ENCODE peak calls at places on chromosomes 3 and 15, in four cellular contexts. W, F, Y and M are unnamed samples.

GRCh38 chr3:184349563-184350470 is 11.6 kb downstream of the CLCN2 start:
- DNase-seq in W (no peak), F (no peak), Y (no peak), M (no peak)

GRCh38 chr15:67120839-67121540 is 55.6 kb downstream of the SMAD3 start:
- DNase-seq in W (peak; percentile 31), F (peak; percentile 57), Y (no peak), M (peak; percentile 74)

GRCh38 chr15:52289629-52290081 is 5.9 kb downstream of the MYO5C start:
- DNase-seq in W (peak; percentile 25), F (no peak), Y (peak; percentile 44), M (no peak)

GRCh38 chr15:33309602-33310276 is 1.0 kb upstream of the RYR3 start:
- DNase-seq in W (peak; percentile 51), F (no peak), Y (peak; percentile 49), M (peak; percentile 28)

GRCh38 chr3:54122046-54122801 is at the start of gene CACNA2D3:
- DNase-seq in W (peak; percentile 54), F (no peak), Y (peak; percentile 73), M (peak; percentile 74)

GRCh38 chr3:149340310-149340933 is 7.0 kb upstream of the TM4SF18 start:
- DNase-seq in W (no peak), F (no peak), Y (no peak), M (no peak)

GRCh38 chr3:55893045-55893664 is 406.0 kb upstream of the WNT5A start:
- DNase-seq in W (no peak), F (no peak), Y (no peak), M (no peak)

GRCh38 chr15:51227967-51228783 is 110.2 kb downstream of the CYP19A1 start:
- DNase-seq in W (no peak), F (peak; percentile 86), Y (no peak), M (no peak)

GRCh38 chr3:150736316-150736719 is 26.7 kb downstream of the SIAH2 start:
- DNase-seq in W (peak; percentile 18), F (no peak), Y (no peak), M (no peak)

GRCh38 chr3:192422998-192423349 is 304.4 kb downstream of the FGF12 start:
- DNase-seq in W (no peak), F (no peak), Y (no peak), M (no peak)

GRCh38 chr15:91844928-91845327 is 8.6 kb upstream of the SLCO3A1 start:
- DNase-seq in W (no peak), F (no peak), Y (no peak), M (no peak)

GRCh38 chr15:87589134-87589533 is 667.4 kb downstream of the NTRK3 start:
- DNase-seq in W (no peak), F (no peak), Y (no peak), M (no peak)

GRCh38 chr3:174529298-174529697 is 329.8 kb upstream of the NAALADL2 start:
- DNase-seq in W (peak; percentile 12), F (no peak), Y (no peak), M (no peak)

GRCh38 chr3:112815981-112816380 is 30.7 kb downstream of the CD200R1L start:
- DNase-seq in W (no peak), F (no peak), Y (no peak), M (no peak)

GRCh38 chr15:89851665-89852341 is 37.2 kb upstream of the ANPEP start:
- DNase-seq in W (no peak), F (no peak), Y (no peak), M (no peak)

GRCh38 chr15:67189326-67190051 is 65.0 kb downstream of the AAGAB start:
- DNase-seq in W (no peak), F (no peak), Y (peak; percentile 37), M (no peak)

GRCh38 chr3:69784854-69785523 is 45.7 kb downstream of the MITF start:
- DNase-seq in W (no peak), F (peak; percentile 34), Y (no peak), M (peak; percentile 11)

GRCh38 chr3:29581311-29581710 is 300.4 kb downstream of the RBMS3 start:
- DNase-seq in W (no peak), F (no peak), Y (no peak), M (no peak)

GRCh38 chr3:146715176-146715575 is 110.0 kb upstream of the PLSCR5 start:
- DNase-seq in W (no peak), F (no peak), Y (no peak), M (no peak)

GRCh38 chr15:63462053-63462452 is 42.3 kb upstream of the USP3 start:
- DNase-seq in W (no peak), F (no peak), Y (no peak), M (no peak)

GRCh38 chr15:76330281-76330680 is 6.3 kb upstream of the ISL2 start:
- DNase-seq in W (peak; percentile 66), F (peak; percentile 51), Y (peak; percentile 66), M (peak; percentile 71)

GRCh38 chr3:59245879-59246501 is 196.2 kb upstream of the CFAP20DC start:
- DNase-seq in W (no peak), F (no peak), Y (no peak), M (no peak)

GRCh38 chr3:56154297-56154696 is 314.0 kb downstream of the ERC2 start:
- DNase-seq in W (no peak), F (no peak), Y (no peak), M (no peak)

GRCh38 chr15:64837502-64837901 is 4.2 kb upstream of the PLEKHO2 start:
- DNase-seq in W (no peak), F (no peak), Y (no peak), M (no peak)

GRCh38 chr3:154314152-154314551 is 10.1 kb downstream of the DHX36 start:
- DNase-seq in W (no peak), F (no peak), Y (no peak), M (no peak)

GRCh38 chr15:56749982-56750381 is 16.7 kb upstream of the ZNF280D start:
- DNase-seq in W (no peak), F (no peak), Y (no peak), M (no peak)

GRCh38 chr3:87145553-87145952 is 81.6 kb upstream of the CHMP2B start:
- DNase-seq in W (peak; percentile 75), F (peak; percentile 8), Y (peak; percentile 76), M (peak; percentile 8)

GRCh38 chr3:42872718-42873117 is 3.0 kb downstream of the CYP8B1 start:
- DNase-seq in W (no peak), F (no peak), Y (no peak), M (peak; percentile 19)

GRCh38 chr3:143727391-143727790 is 120.9 kb downstream of the SLC9A9 start:
- DNase-seq in W (no peak), F (no peak), Y (no peak), M (no peak)

GRCh38 chr3:176147251-176147650 is 1050.0 kb downstream of the TBL1XR1 start:
- DNase-seq in W (no peak), F (no peak), Y (no peak), M (no peak)

GRCh38 chr3:62046326-62046725 is 327.0 kb downstream of the FEZF2 start:
- DNase-seq in W (no peak), F (no peak), Y (no peak), M (no peak)

GRCh38 chr3:62044874-62045273 is 328.5 kb downstream of the FEZF2 start:
- DNase-seq in W (no peak), F (no peak), Y (no peak), M (no peak)

GRCh38 chr3:62049033-62049432 is 324.3 kb downstream of the FEZF2 start:
- DNase-seq in W (no peak), F (no peak), Y (no peak), M (no peak)

GRCh38 chr3:62051506-62051905 is 321.8 kb downstream of the FEZF2 start:
- DNase-seq in W (peak; percentile 39), F (peak; percentile 2), Y (no peak), M (peak; percentile 13)

DNA sequence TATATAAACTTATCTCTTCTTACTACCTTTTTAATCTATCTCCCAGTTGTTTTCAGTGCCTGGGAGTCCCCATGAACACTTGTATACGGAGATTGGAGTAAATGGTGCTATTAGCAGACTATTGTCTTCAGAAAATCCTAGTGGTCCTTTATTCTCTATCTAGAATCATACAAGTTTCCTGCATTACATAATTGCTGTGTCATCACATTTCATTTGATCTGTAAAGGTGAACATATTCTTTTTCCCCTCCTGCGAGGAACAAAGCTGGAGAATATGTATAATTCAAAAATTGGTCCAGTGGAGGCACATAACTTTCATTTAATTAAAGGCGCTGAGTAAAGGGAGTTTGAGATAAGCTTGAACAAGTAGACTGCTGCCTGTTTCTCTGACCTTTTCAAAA is 324.8 kb downstream of the FEZF2 start:
- DNase-seq in W (no peak), F (no peak), Y (no peak), M (no peak)
- TF ChIP-seq TEAD4 in W (no peak), F (no peak), Y (no peak), M (no peak)

GRCh38 chr3:47299396-47300318 is 16.9 kb downstream of the KLHL18 start:
- DNase-seq in W (no peak), F (no peak), Y (no peak), M (no peak)
- TF ChIP-seq TEAD4 in W (no peak), F (no peak), Y (no peak), M (no peak)

GRCh38 chr3:157104928-157105652 is 54.9 kb downstream of the CCNL1 start:
- DNase-seq in W (peak; percentile 67), F (no peak), Y (peak; percentile 69), M (no peak)
- TF ChIP-seq TEAD4 in W (no peak), F (no peak), Y (no peak), M (no peak)

GRCh38 chr3:180467177-180467576 is 134.8 kb upstream of the TTC14 start:
- DNase-seq in W (no peak), F (no peak), Y (no peak), M (no peak)
- TF ChIP-seq TEAD4 in W (no peak), F (no peak), Y (no peak), M (no peak)

GRCh38 chr3:134373278-134373941 is 837 bp downstream of the AMOTL2 start:
- DNase-seq in W (peak; percentile 92), F (no peak), Y (peak; percentile 91), M (peak; percentile 84)

GRCh38 chr3:134370611-134371451 is 3.4 kb downstream of the AMOTL2 start:
- DNase-seq in W (no peak), F (no peak), Y (no peak), M (no peak)

GRCh38 chr3:134372405-134373277 is 1.6 kb downstream of the AMOTL2 start:
- DNase-seq in W (no peak), F (no peak), Y (no peak), M (no peak)

GRCh38 chr3:134369861-134370596 is 4.2 kb downstream of the AMOTL2 start:
- DNase-seq in W (no peak), F (no peak), Y (no peak), M (no peak)

GRCh38 chr3:134371542-134372324 is 2.5 kb downstream of the AMOTL2 start:
- DNase-seq in W (no peak), F (no peak), Y (no peak), M (no peak)
- TF ChIP-seq TEAD4 in W (no peak), F (no peak), Y (peak; percentile 50), M (no peak)

DNA sequence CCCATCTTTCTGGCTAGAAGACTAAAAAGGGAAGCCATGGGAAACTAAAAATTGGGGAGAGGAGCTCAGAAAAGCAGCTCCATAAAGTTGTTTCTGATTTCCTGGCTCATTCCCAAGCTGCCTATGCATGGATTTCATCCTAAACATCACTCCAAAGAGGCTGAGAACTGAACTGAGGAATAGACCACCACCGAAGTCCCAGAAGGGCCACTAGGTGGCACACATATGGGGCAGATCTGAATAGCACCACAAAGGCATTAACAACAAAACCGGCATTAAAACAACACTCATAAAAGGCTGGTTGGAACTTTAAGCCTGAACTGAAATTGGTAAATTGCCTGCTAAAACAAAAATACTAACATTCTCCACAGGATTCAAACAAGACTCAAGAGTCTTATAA is 106.3 kb downstream of the PLD1 start:
- DNase-seq in W (peak; percentile 45), F (peak; percentile 28), Y (no peak), M (peak; percentile 51)
- TF ChIP-seq TEAD4 in W (no peak), F (no peak), Y (no peak), M (no peak)